ENCODE peak calls at places on chromosomes 13 and 19, in five cellular contexts. J is NCI-H748 treated with DMSO at 0.1 percent for 48 hours, T is astrocyte of the cerebellum, L is Peyer's patch, W is DMS53. A is an unnamed sample.

GRCh38 chr13:112586334-112586733 is 1.6 kb downstream of the TUBGCP3 start:
- DNase-seq in W (no peak), J (no peak), T (no peak), L (no peak), A (no peak)

GRCh38 chr13:108895220-108895704 is 265.9 kb downstream of the MYO16 start:
- DNase-seq in L (no peak), T (peak), J (peak), W (peak), A (peak)

GRCh38 chr19:11191273-11191755 is 6.0 kb downstream of the KANK2 start:
- DNase-seq in J (no peak), L (no peak), T (no peak), W (peak), A (no peak)

GRCh38 chr13:40031031-40031430 is 375.6 kb downstream of the COG6 start:
- DNase-seq in W (no peak), J (no peak), T (peak), L (no peak), A (no peak)

GRCh38 chr13:101751488-101751887 is 299.0 kb downstream of the ITGBL1 start:
- DNase-seq in T (peak), J (peak), L (no peak), W (no peak), A (no peak)

GRCh38 chr19:52739576-52739975 is 4.7 kb upstream of the ZNF611 start:
- DNase-seq in L (no peak), W (no peak), T (no peak), J (no peak), A (no peak)

GRCh38 chr19:14565298-14565679 is 6.6 kb downstream of the NDUFB7 start:
- DNase-seq in L (no peak), J (no peak), W (no peak), T (no peak), A (no peak)

GRCh38 chr13:33007237-33007636 is 9.0 kb upstream of the KL start:
- DNase-seq in L (no peak), J (no peak), T (no peak), W (no peak), A (no peak)

GRCh38 chr13:77554079-77554478 is 18.6 kb downstream of the SCEL start:
- DNase-seq in W (no peak), L (no peak), T (no peak), J (no peak), A (no peak)

GRCh38 chr19:29724741-29725140 is 9.7 kb upstream of the C19orf12 start:
- DNase-seq in J (no peak), T (no peak), W (no peak), L (no peak), A (no peak)